ENCODE peak calls at places on chromosome 3, in six cellular contexts. One of them, this sample, is unnamed.
A peak's percentile ranks its signal among the peaks of the same experiment; 100 is the strongest.

GRCh38 chr3:17605032-17605431 is 137.4 kb downstream of the TBC1D5 start:
- DNase-seq in A549: peak; percentile 47
- DNase-seq in T-helper 2 cell: no peak
- DNase-seq in keratinocyte: peak; percentile 26
- DNase-seq in AG20443: peak; percentile 53
- DNase-seq in upper lobe of left lung: no peak
- DNase-seq in this sample: peak; percentile 73

GRCh38 chr3:11085078-11085840 is 69.0 kb upstream of the HRH1 start:
- DNase-seq in upper lobe of left lung: no peak
- DNase-seq in keratinocyte: no peak
- DNase-seq in T-helper 2 cell: no peak
- DNase-seq in AG20443: peak; percentile 66
- DNase-seq in A549: no peak
- DNase-seq in this sample: no peak

GRCh38 chr3:70358978-70359580 is 46.6 kb upstream of the MDFIC2 start:
- DNase-seq in keratinocyte: no peak
- DNase-seq in upper lobe of left lung: no peak
- DNase-seq in T-helper 2 cell: no peak
- DNase-seq in A549: peak; percentile 3
- DNase-seq in AG20443: peak; percentile 14
- DNase-seq in this sample: no peak

GRCh38 chr3:124602986-124603627 is 127.1 kb upstream of the UMPS start:
- DNase-seq in upper lobe of left lung: no peak
- DNase-seq in T-helper 2 cell: no peak
- DNase-seq in A549: no peak
- DNase-seq in AG20443: no peak
- DNase-seq in keratinocyte: no peak
- DNase-seq in this sample: no peak

GRCh38 chr3:165549665-165550064 is 287.6 kb downstream of the BCHE start:
- DNase-seq in A549: no peak
- DNase-seq in keratinocyte: no peak
- DNase-seq in upper lobe of left lung: no peak
- DNase-seq in AG20443: no peak
- DNase-seq in T-helper 2 cell: no peak
- DNase-seq in this sample: no peak

GRCh38 chr3:47440131-47440530 is 35.6 kb downstream of the SCAP start:
- DNase-seq in keratinocyte: no peak
- DNase-seq in T-helper 2 cell: no peak
- DNase-seq in A549: no peak
- DNase-seq in AG20443: peak; percentile 9
- DNase-seq in upper lobe of left lung: no peak
- DNase-seq in this sample: no peak

GRCh38 chr3:139745831-139746230 is 68.1 kb upstream of the NMNAT3 start:
- DNase-seq in AG20443: peak; percentile 48
- DNase-seq in T-helper 2 cell: no peak
- DNase-seq in A549: no peak
- DNase-seq in keratinocyte: no peak
- DNase-seq in upper lobe of left lung: no peak
- DNase-seq in this sample: no peak

GRCh38 chr3:170007031-170007663 is 30.6 kb upstream of the GPR160 start:
- DNase-seq in A549: no peak
- DNase-seq in AG20443: peak; percentile 53
- DNase-seq in T-helper 2 cell: no peak
- DNase-seq in upper lobe of left lung: no peak
- DNase-seq in keratinocyte: no peak
- DNase-seq in this sample: no peak

GRCh38 chr3:119600732-119601131 is 3.0 kb downstream of the PLA1A start:
- DNase-seq in T-helper 2 cell: no peak
- DNase-seq in A549: no peak
- DNase-seq in keratinocyte: no peak
- DNase-seq in AG20443: peak; percentile 48
- DNase-seq in upper lobe of left lung: peak; percentile 47
- DNase-seq in this sample: no peak

GRCh38 chr3:3798641-3799113 is 554 bp upstream of the LRRN1 start:
- DNase-seq in AG20443: peak; percentile 16
- DNase-seq in A549: no peak
- DNase-seq in T-helper 2 cell: no peak
- DNase-seq in upper lobe of left lung: peak; percentile 85
- DNase-seq in keratinocyte: no peak
- DNase-seq in this sample: no peak

GRCh38 chr3:117557469-117557868 is 847.9 kb downstream of the TUSC7 start:
- DNase-seq in keratinocyte: no peak
- DNase-seq in upper lobe of left lung: no peak
- DNase-seq in AG20443: no peak
- DNase-seq in T-helper 2 cell: no peak
- DNase-seq in A549: no peak
- DNase-seq in this sample: no peak

GRCh38 chr3:4426782-4427344 is 40.2 kb downstream of the SUMF1 start:
- DNase-seq in A549: no peak
- DNase-seq in upper lobe of left lung: no peak
- DNase-seq in T-helper 2 cell: no peak
- DNase-seq in keratinocyte: no peak
- DNase-seq in AG20443: peak; percentile 41
- DNase-seq in this sample: no peak

GRCh38 chr3:99509224-99509623 is 129.2 kb upstream of the COL8A1 start:
- DNase-seq in A549: no peak
- DNase-seq in upper lobe of left lung: no peak
- DNase-seq in AG20443: peak; percentile 34
- DNase-seq in keratinocyte: no peak
- DNase-seq in T-helper 2 cell: no peak
- DNase-seq in this sample: no peak

GRCh38 chr3:124063168-124063909 is 71.4 kb upstream of the ROPN1 start:
- DNase-seq in keratinocyte: no peak
- DNase-seq in A549: no peak
- DNase-seq in AG20443: peak; percentile 13
- DNase-seq in upper lobe of left lung: no peak
- DNase-seq in T-helper 2 cell: no peak
- DNase-seq in this sample: no peak

GRCh38 chr3:160486459-160486869 is 36.9 kb upstream of the TRIM59 start:
- DNase-seq in A549: no peak
- DNase-seq in keratinocyte: no peak
- DNase-seq in upper lobe of left lung: no peak
- DNase-seq in T-helper 2 cell: no peak
- DNase-seq in AG20443: no peak
- DNase-seq in this sample: no peak

GRCh38 chr3:120693439-120694172 is 11.6 kb upstream of the HGD start:
- DNase-seq in A549: no peak
- DNase-seq in AG20443: peak; percentile 14
- DNase-seq in T-helper 2 cell: no peak
- DNase-seq in keratinocyte: no peak
- DNase-seq in upper lobe of left lung: no peak
- DNase-seq in this sample: no peak

This sample was measured in epithelial cell of prostate.